ENCODE peak calls at places on chromosomes 2 and 18, in four cellular contexts. U, S, Y and R are unnamed samples.

GRCh38 chr2:202025816-202026215 is 7.8 kb upstream of the FZD7 start:
- DNase-seq in S (no peak), U (no peak), Y (no peak), R (no peak)

GRCh38 chr2:98908909-98909308 is 27.1 kb downstream of the CRACDL start:
- DNase-seq in S (no peak), Y (no peak), U (no peak), R (no peak)

GRCh38 chr2:181642071-181642470 is 14.8 kb downstream of the CERKL start:
- DNase-seq in U (no peak), Y (no peak), S (no peak), R (no peak)

GRCh38 chr2:95314964-95315611 is 17.9 kb downstream of the KCNIP3 start:
- DNase-seq in Y (no peak), U (peak), S (peak), R (peak)

GRCh38 chr18:36334798-36335197 is 37.3 kb downstream of the FHOD3 start:
- DNase-seq in U (no peak), S (no peak), Y (no peak), R (no peak)

GRCh38 chr18:50373531-50373930 is 1.3 kb upstream of the SKA1 start:
- DNase-seq in U (no peak), Y (no peak), S (no peak), R (no peak)

GRCh38 chr2:60313470-60314172 is 239.8 kb downstream of the BCL11A start:
- DNase-seq in Y (no peak), U (no peak), S (peak), R (no peak)

GRCh38 chr2:230924470-230925341 is at the start of gene GPR55:
- DNase-seq in U (no peak), Y (no peak), S (peak), R (no peak)